ENCODE peak calls at places on chromosomes 12 and 14, in four cellular contexts. X is B cell, P is GM13976, W is GM12865. I is an unnamed sample.
A peak's percentile ranks its signal among the peaks of the same experiment; 100 is the strongest.

GRCh38 chr14:92615451-92615850 is 101.9 kb downstream of the RIN3 start:
- DNase-seq in P (peak; percentile 55), W (peak; percentile 82), X (peak; percentile 70), I (peak; percentile 89)

GRCh38 chr12:114011711-114012110 is 45.6 kb upstream of the RBM19 start:
- DNase-seq in X (no peak), W (no peak), P (no peak), I (no peak)

GRCh38 chr12:98329589-98329988 is 185.8 kb upstream of the TMPO start:
- DNase-seq in X (no peak), W (no peak), P (no peak), I (no peak)

GRCh38 chr12:107330901-107331431 is 237.6 kb upstream of the CRY1 start:
- DNase-seq in W (no peak), X (no peak), P (no peak), I (peak; percentile 72)

GRCh38 chr12:94100254-94100653 is 48.1 kb upstream of the PLXNC1 start:
- DNase-seq in P (no peak), W (no peak), X (no peak), I (peak; percentile 63)

GRCh38 chr14:101980700-101981099 is 16.3 kb downstream of the DYNC1H1 start:
- DNase-seq in X (no peak), P (peak; percentile 58), W (peak; percentile 82), I (no peak)

GRCh38 chr14:61965030-61965745 is 203.0 kb downstream of the SNAPC1 start:
- DNase-seq in P (no peak), X (no peak), W (no peak), I (no peak)

GRCh38 chr12:111393700-111394275 is 11.9 kb upstream of the SH2B3 start:
- DNase-seq in X (no peak), W (no peak), P (peak; percentile 6), I (no peak)

GRCh38 chr14:76844223-76844622 is 18.0 kb downstream of the LRRC74A start:
- DNase-seq in P (no peak), W (peak; percentile 26), X (no peak), I (peak; percentile 86)

GRCh38 chr14:93981874-93982683 is 5.7 kb upstream of the ASB2 start:
- DNase-seq in P (no peak), X (no peak), W (no peak), I (no peak)

GRCh38 chr12:6228535-6229223 is 28.5 kb downstream of the CD9 start:
- DNase-seq in W (no peak), X (no peak), P (no peak), I (no peak)

GRCh38 chr14:79090781-79091180 is 920.6 kb downstream of the NRXN3 start:
- DNase-seq in W (no peak), X (no peak), P (no peak), I (no peak)

GRCh38 chr14:70902186-70902585 is 5.1 kb upstream of the PCNX1 start:
- DNase-seq in P (no peak), W (no peak), X (no peak), I (no peak)

GRCh38 chr14:53537421-53538315 is 384.5 kb upstream of the DDHD1 start:
- DNase-seq in W (no peak), X (no peak), P (no peak), I (no peak)

GRCh38 chr14:50529288-50530179 is 2.8 kb downstream of the MAP4K5 start:
- DNase-seq in P (no peak), W (no peak), X (no peak), I (no peak)

GRCh38 chr12:12025799-12026386 is 44.8 kb upstream of the BCL2L14 start:
- DNase-seq in X (no peak), P (no peak), W (no peak), I (no peak)

GRCh38 chr12:44403185-44403584 is 472.9 kb downstream of the NELL2 start:
- DNase-seq in W (no peak), X (no peak), P (no peak), I (no peak)

GRCh38 chr12:57521475-57522018 is 1.1 kb upstream of the MBD6 start:
- DNase-seq in X (no peak), P (no peak), W (no peak), I (peak; percentile 29)

GRCh38 chr12:68113644-68114043 is 45.9 kb downstream of the IFNG start:
- DNase-seq in W (peak; percentile 41), X (no peak), P (no peak), I (peak; percentile 74)

GRCh38 chr12:93813972-93814821 is 137.0 kb downstream of the CRADD start:
- DNase-seq in P (no peak), X (no peak), W (peak; percentile 28), I (no peak)

GRCh38 chr12:105882404-105882803 is 256.4 kb downstream of the NUAK1 start:
- DNase-seq in P (no peak), W (no peak), X (no peak), I (no peak)

GRCh38 chr12:27525373-27525772 is 1.4 kb downstream of the PPFIBP1 start:
- DNase-seq in W (no peak), P (no peak), X (no peak), I (no peak)

DNA sequence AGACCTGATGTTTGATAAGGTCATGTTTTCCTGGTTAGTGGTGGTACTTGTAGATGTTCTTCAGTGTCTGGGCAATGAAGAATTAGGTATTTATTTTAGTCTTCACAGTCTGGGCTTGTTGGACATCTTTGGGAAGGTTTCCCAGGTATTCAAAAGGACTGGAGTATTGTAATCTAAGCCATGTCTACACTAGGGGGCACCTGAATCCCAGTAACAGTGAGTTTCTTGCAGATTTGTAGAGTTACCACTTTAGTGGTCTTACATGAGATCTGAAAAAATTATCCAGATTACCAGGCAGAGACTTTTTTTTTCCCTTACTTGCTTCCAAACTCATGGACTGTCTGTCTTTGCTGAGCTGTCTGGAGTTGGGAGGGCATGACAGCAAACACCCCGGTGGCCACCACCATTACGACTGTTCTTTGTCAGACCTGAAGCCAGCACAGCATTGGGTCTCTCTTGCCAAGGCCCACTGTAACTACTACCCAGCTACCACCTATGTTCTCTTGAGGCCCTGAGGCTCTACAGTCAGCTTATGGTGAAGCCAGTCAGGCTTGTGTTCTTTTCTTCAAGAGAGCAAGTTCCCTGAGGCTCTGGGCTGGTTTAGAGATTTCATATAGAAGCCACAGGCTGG is 820.7 kb upstream of the FBXO33 start:
- DNase-seq in W (no peak), P (no peak), X (no peak), I (no peak)
- TF ChIP-seq CTCF in W (no peak), P (no peak), X (no peak), I (no peak)

GRCh38 chr14:67319142-67319541 is 40.5 kb downstream of the ATP6V1D start:
- DNase-seq in W (no peak), X (no peak), P (no peak), I (no peak)
- TF ChIP-seq CTCF in W (no peak), X (no peak), P (no peak), I (no peak)

GRCh38 chr14:103125098-103126070 is 2.1 kb downstream of the TNFAIP2 start:
- DNase-seq in P (no peak), X (no peak), W (no peak), I (no peak)

GRCh38 chr14:103127861-103128598 is 4.8 kb downstream of the TNFAIP2 start:
- DNase-seq in W (no peak), X (no peak), P (no peak), I (no peak)

GRCh38 chr14:103126088-103126872 is 3.0 kb downstream of the TNFAIP2 start:
- DNase-seq in P (no peak), X (no peak), W (no peak), I (no peak)

GRCh38 chr14:103127356-103127755 is 4.1 kb downstream of the TNFAIP2 start:
- DNase-seq in P (no peak), X (no peak), W (no peak), I (no peak)

GRCh38 chr14:103126873-103127304 is 3.6 kb downstream of the TNFAIP2 start:
- DNase-seq in W (no peak), P (no peak), X (peak; percentile 38), I (no peak)
- TF ChIP-seq CTCF in W (no peak), P (no peak), X (no peak), I (no peak)

GRCh38 chr12:115870021-115870420 is 407.5 kb downstream of the MED13L start:
- DNase-seq in X (no peak), P (no peak), W (no peak), I (no peak)

GRCh38 chr12:115870527-115870926 is 407.0 kb downstream of the MED13L start:
- DNase-seq in W (no peak), P (no peak), X (no peak), I (no peak)

GRCh38 chr12:115872919-115873357 is 404.6 kb downstream of the MED13L start:
- DNase-seq in X (no peak), P (no peak), W (peak; percentile 2), I (no peak)

GRCh38 chr12:115872212-115872611 is 405.3 kb downstream of the MED13L start:
- DNase-seq in W (no peak), X (no peak), P (no peak), I (no peak)

DNA sequence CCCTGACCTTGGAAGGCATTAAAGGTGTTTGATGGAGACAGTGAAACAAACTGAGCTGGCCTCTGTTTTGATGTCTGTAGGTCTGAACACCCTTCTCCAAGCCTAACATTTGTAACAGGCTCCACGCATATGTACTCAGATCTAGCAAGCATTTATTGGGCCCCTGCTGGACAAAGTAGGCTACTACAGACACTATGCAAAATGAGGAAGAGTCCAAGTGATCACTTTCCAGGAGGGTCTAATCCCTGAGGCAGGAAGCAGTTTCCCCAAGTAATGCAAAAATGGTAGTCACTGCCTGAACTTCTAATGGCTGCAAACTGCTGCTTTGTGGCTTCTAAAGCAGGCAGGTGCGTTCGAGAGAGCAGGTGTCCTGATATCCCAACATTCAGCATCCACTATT is 405.8 kb downstream of the MED13L start:
- DNase-seq in X (no peak), P (peak; percentile 50), W (peak; percentile 25), I (peak; percentile 5)
- TF ChIP-seq CTCF in X (peak; percentile 54), P (no peak), W (peak; percentile 56), I (peak; percentile 49)

GRCh38 chr12:2812290-2813213 is at the start of gene ITFG2:
- DNase-seq in X (peak; percentile 91), P (peak; percentile 95), W (peak; percentile 98), I (peak; percentile 99)
- TF ChIP-seq CTCF in X (no peak), P (no peak), W (no peak), I (no peak)